ENCODE peak calls at places on chromosomes 2 and 18, in five cellular contexts. One of them, this sample, is unnamed.

GRCh38 chr18:46073474-46074331 is 1.6 kb upstream of the PSTPIP2 start:
- DNase-seq in HCT116: peak
- DNase-seq in breast epithelium: no peak
- DNase-seq in esophagus squamous epithelium: no peak
- DNase-seq in Peyer's patch: no peak
- DNase-seq in this sample: no peak

GRCh38 chr2:223943561-223944008 is 1.6 kb downstream of the WDFY1 start:
- DNase-seq in HCT116: no peak
- DNase-seq in breast epithelium: no peak
- DNase-seq in esophagus squamous epithelium: no peak
- DNase-seq in Peyer's patch: no peak
- DNase-seq in this sample: no peak

GRCh38 chr2:128720440-128721022 is 401.9 kb upstream of the HS6ST1 start:
- DNase-seq in HCT116: no peak
- DNase-seq in breast epithelium: no peak
- DNase-seq in esophagus squamous epithelium: no peak
- DNase-seq in Peyer's patch: no peak
- DNase-seq in this sample: no peak

GRCh38 chr2:239143858-239144712 is 256.7 kb downstream of the HDAC4 start:
- DNase-seq in HCT116: peak
- DNase-seq in breast epithelium: no peak
- DNase-seq in esophagus squamous epithelium: no peak
- DNase-seq in Peyer's patch: no peak
- DNase-seq in this sample: no peak

GRCh38 chr18:79092869-79093268 is 23.7 kb downstream of the ATP9B start:
- DNase-seq in HCT116: no peak
- DNase-seq in breast epithelium: no peak
- DNase-seq in esophagus squamous epithelium: no peak
- DNase-seq in Peyer's patch: no peak
- DNase-seq in this sample: no peak

GRCh38 chr2:19574788-19575260 is 216.4 kb upstream of the OSR1 start:
- DNase-seq in HCT116: no peak
- DNase-seq in breast epithelium: peak
- DNase-seq in esophagus squamous epithelium: no peak
- DNase-seq in Peyer's patch: no peak
- DNase-seq in this sample: peak

GRCh38 chr18:78494204-78494603 is 485.4 kb upstream of the SALL3 start:
- DNase-seq in HCT116: no peak
- DNase-seq in breast epithelium: no peak
- DNase-seq in esophagus squamous epithelium: no peak
- DNase-seq in Peyer's patch: no peak
- DNase-seq in this sample: no peak

GRCh38 chr2:23497536-23497935 is 112.6 kb downstream of the KLHL29 start:
- DNase-seq in HCT116: no peak
- DNase-seq in breast epithelium: no peak
- DNase-seq in esophagus squamous epithelium: no peak
- DNase-seq in Peyer's patch: no peak
- DNase-seq in this sample: no peak

GRCh38 chr2:226079677-226080076 is 680.2 kb downstream of the NYAP2 start:
- DNase-seq in HCT116: peak
- DNase-seq in breast epithelium: no peak
- DNase-seq in esophagus squamous epithelium: no peak
- DNase-seq in Peyer's patch: no peak
- DNase-seq in this sample: no peak

GRCh38 chr2:54329482-54330225 is 73.6 kb upstream of the TSPYL6 start:
- DNase-seq in HCT116: no peak
- DNase-seq in breast epithelium: no peak
- DNase-seq in esophagus squamous epithelium: no peak
- DNase-seq in Peyer's patch: no peak
- DNase-seq in this sample: no peak

GRCh38 chr2:9738718-9739496 is 104.4 kb upstream of the TAF1B start:
- DNase-seq in HCT116: no peak
- DNase-seq in breast epithelium: no peak
- DNase-seq in esophagus squamous epithelium: no peak
- DNase-seq in Peyer's patch: peak
- DNase-seq in this sample: no peak

GRCh38 chr2:20868377-20868776 is 45.5 kb upstream of the LDAH start:
- DNase-seq in HCT116: no peak
- DNase-seq in breast epithelium: no peak
- DNase-seq in esophagus squamous epithelium: no peak
- DNase-seq in Peyer's patch: no peak
- DNase-seq in this sample: no peak

GRCh38 chr2:135845257-135845656 is 8.3 kb upstream of the LCT start:
- DNase-seq in HCT116: no peak
- DNase-seq in breast epithelium: no peak
- DNase-seq in esophagus squamous epithelium: no peak
- DNase-seq in Peyer's patch: no peak
- DNase-seq in this sample: no peak

GRCh38 chr2:12856934-12857660 is 140.4 kb downstream of the TRIB2 start:
- DNase-seq in HCT116: no peak
- DNase-seq in breast epithelium: no peak
- DNase-seq in esophagus squamous epithelium: no peak
- DNase-seq in Peyer's patch: no peak
- DNase-seq in this sample: no peak

GRCh38 chr2:9297156-9297555 is 90.5 kb downstream of the ASAP2 start:
- DNase-seq in HCT116: no peak
- DNase-seq in breast epithelium: no peak
- DNase-seq in esophagus squamous epithelium: no peak
- DNase-seq in Peyer's patch: no peak
- DNase-seq in this sample: peak

GRCh38 chr18:58541789-58542425 is 87.0 kb downstream of the ALPK2 start:
- DNase-seq in HCT116: peak
- DNase-seq in breast epithelium: no peak
- DNase-seq in esophagus squamous epithelium: no peak
- DNase-seq in Peyer's patch: no peak
- DNase-seq in this sample: no peak

GRCh38 chr2:127637725-127638252 is 8.2 kb upstream of the GPR17 start:
- DNase-seq in HCT116: peak
- DNase-seq in breast epithelium: no peak
- DNase-seq in esophagus squamous epithelium: no peak
- DNase-seq in Peyer's patch: no peak
- DNase-seq in this sample: no peak

GRCh38 chr2:6968319-6969100 is 51.3 kb downstream of the RNF144A start:
- DNase-seq in HCT116: no peak
- DNase-seq in breast epithelium: no peak
- DNase-seq in esophagus squamous epithelium: no peak
- DNase-seq in Peyer's patch: no peak
- DNase-seq in this sample: no peak

GRCh38 chr2:197500503-197501179 is 462 bp downstream of the HSPE1 start:
- DNase-seq in HCT116: no peak
- DNase-seq in breast epithelium: no peak
- DNase-seq in esophagus squamous epithelium: no peak
- DNase-seq in Peyer's patch: no peak
- DNase-seq in this sample: no peak

GRCh38 chr2:236998250-236998649 is 87.4 kb upstream of the COPS8 start:
- DNase-seq in HCT116: no peak
- DNase-seq in breast epithelium: no peak
- DNase-seq in esophagus squamous epithelium: no peak
- DNase-seq in Peyer's patch: no peak
- DNase-seq in this sample: no peak

GRCh38 chr18:29307231-29307630 is 1130.3 kb upstream of the CDH2 start:
- DNase-seq in HCT116: no peak
- DNase-seq in breast epithelium: no peak
- DNase-seq in esophagus squamous epithelium: no peak
- DNase-seq in Peyer's patch: no peak
- DNase-seq in this sample: no peak

GRCh38 chr18:70132999-70133398 is 72.5 kb downstream of the RTTN start:
- DNase-seq in HCT116: no peak
- DNase-seq in breast epithelium: no peak
- DNase-seq in esophagus squamous epithelium: no peak
- DNase-seq in Peyer's patch: no peak
- DNase-seq in this sample: no peak

GRCh38 chr2:120604767-120605166 is 130.9 kb upstream of the GLI2 start:
- DNase-seq in HCT116: no peak
- DNase-seq in breast epithelium: no peak
- DNase-seq in esophagus squamous epithelium: no peak
- DNase-seq in Peyer's patch: peak
- DNase-seq in this sample: no peak

GRCh38 chr2:31980674-31981356 is 30.0 kb downstream of the MEMO1 start:
- DNase-seq in HCT116: no peak
- DNase-seq in breast epithelium: no peak
- DNase-seq in esophagus squamous epithelium: no peak
- DNase-seq in Peyer's patch: no peak
- DNase-seq in this sample: no peak

DNA sequence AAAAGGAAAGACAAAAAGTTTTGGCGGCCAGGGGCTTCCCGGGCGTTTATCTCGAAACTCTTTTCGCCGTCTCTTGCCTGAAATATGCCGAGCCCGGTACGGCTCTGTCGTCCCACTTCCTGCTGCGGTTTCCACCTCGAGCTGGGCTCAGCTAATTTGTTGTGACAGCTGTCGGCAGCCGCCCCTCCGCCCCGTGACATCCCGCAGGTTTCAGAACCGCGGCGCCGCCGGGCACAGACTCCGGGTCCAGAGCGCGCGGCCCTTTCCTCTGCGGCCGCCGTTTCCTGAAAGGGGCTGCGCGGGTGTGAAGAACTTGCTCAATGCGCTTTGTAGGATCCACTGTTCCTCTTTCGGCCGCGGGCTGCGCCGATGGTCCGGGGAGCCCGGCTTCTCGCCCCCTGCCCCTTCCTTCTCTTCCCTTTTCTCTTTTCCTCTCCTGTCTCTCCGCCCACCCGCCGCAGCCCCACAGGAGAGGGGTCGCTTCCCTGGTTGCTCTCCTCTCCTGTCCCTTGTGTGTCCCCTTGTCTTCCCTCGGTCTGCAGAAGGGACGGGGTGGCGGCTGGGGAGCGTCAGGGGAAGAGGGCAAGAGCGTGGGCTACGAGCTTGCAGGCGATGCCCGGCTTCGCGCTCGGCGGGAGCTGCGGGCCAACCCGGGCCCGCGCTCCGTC is 648 bp downstream of the ARID5A start:
- DNase-seq in HCT116: no peak
- DNase-seq in breast epithelium: no peak
- DNase-seq in esophagus squamous epithelium: peak
- DNase-seq in Peyer's patch: peak
- DNase-seq in this sample: peak
- TF ChIP-seq POLR2A in HCT116: no peak
- TF ChIP-seq POLR2A in breast epithelium: no peak
- TF ChIP-seq POLR2A in esophagus squamous epithelium: no peak
- TF ChIP-seq POLR2A in Peyer's patch: peak
- TF ChIP-seq POLR2A in this sample: peak

GRCh38 chr2:96324716-96325037 is 440 bp upstream of the ITPRIPL1 start:
- DNase-seq in HCT116: no peak
- DNase-seq in breast epithelium: no peak
- DNase-seq in esophagus squamous epithelium: no peak
- DNase-seq in Peyer's patch: no peak
- DNase-seq in this sample: no peak

GRCh38 chr2:96326564-96326963 is 1.4 kb downstream of the ITPRIPL1 start:
- DNase-seq in HCT116: no peak
- DNase-seq in breast epithelium: no peak
- DNase-seq in esophagus squamous epithelium: no peak
- DNase-seq in Peyer's patch: no peak
- DNase-seq in this sample: peak

GRCh38 chr2:96326990-96327820 is 2.1 kb downstream of the ITPRIPL1 start:
- DNase-seq in HCT116: no peak
- DNase-seq in breast epithelium: no peak
- DNase-seq in esophagus squamous epithelium: no peak
- DNase-seq in Peyer's patch: no peak
- DNase-seq in this sample: no peak

GRCh38 chr2:96325038-96325883 is at the start of gene ITPRIPL1:
- DNase-seq in HCT116: no peak
- DNase-seq in breast epithelium: no peak
- DNase-seq in esophagus squamous epithelium: no peak
- DNase-seq in Peyer's patch: no peak
- DNase-seq in this sample: peak

GRCh38 chr2:96325884-96326255 is 753 bp downstream of the ITPRIPL1 start:
- DNase-seq in HCT116: no peak
- DNase-seq in breast epithelium: no peak
- DNase-seq in esophagus squamous epithelium: no peak
- DNase-seq in Peyer's patch: no peak
- DNase-seq in this sample: peak
- TF ChIP-seq POLR2A in HCT116: no peak
- TF ChIP-seq POLR2A in breast epithelium: no peak
- TF ChIP-seq POLR2A in esophagus squamous epithelium: no peak
- TF ChIP-seq POLR2A in Peyer's patch: no peak
- TF ChIP-seq POLR2A in this sample: no peak

GRCh38 chr2:73072416-73072815 is 904 bp upstream of the SFXN5 start:
- DNase-seq in HCT116: no peak
- DNase-seq in breast epithelium: no peak
- DNase-seq in esophagus squamous epithelium: no peak
- DNase-seq in Peyer's patch: no peak
- DNase-seq in this sample: no peak

GRCh38 chr2:73069041-73069854 is 2.3 kb downstream of the SFXN5 start:
- DNase-seq in HCT116: no peak
- DNase-seq in breast epithelium: no peak
- DNase-seq in esophagus squamous epithelium: no peak
- DNase-seq in Peyer's patch: no peak
- DNase-seq in this sample: no peak

GRCh38 chr2:73070651-73071451 is 661 bp downstream of the SFXN5 start:
- DNase-seq in HCT116: peak
- DNase-seq in breast epithelium: peak
- DNase-seq in esophagus squamous epithelium: peak
- DNase-seq in Peyer's patch: peak
- DNase-seq in this sample: peak

GRCh38 chr2:73069855-73070650 is 1.5 kb downstream of the SFXN5 start:
- DNase-seq in HCT116: no peak
- DNase-seq in breast epithelium: no peak
- DNase-seq in esophagus squamous epithelium: no peak
- DNase-seq in Peyer's patch: peak
- DNase-seq in this sample: no peak

GRCh38 chr2:73071452-73072399 is at the start of gene SFXN5:
- DNase-seq in HCT116: peak
- DNase-seq in breast epithelium: peak
- DNase-seq in esophagus squamous epithelium: peak
- DNase-seq in Peyer's patch: peak
- DNase-seq in this sample: peak
- TF ChIP-seq POLR2A in HCT116: peak
- TF ChIP-seq POLR2A in breast epithelium: no peak
- TF ChIP-seq POLR2A in esophagus squamous epithelium: no peak
- TF ChIP-seq POLR2A in Peyer's patch: peak
- TF ChIP-seq POLR2A in this sample: peak

DNA sequence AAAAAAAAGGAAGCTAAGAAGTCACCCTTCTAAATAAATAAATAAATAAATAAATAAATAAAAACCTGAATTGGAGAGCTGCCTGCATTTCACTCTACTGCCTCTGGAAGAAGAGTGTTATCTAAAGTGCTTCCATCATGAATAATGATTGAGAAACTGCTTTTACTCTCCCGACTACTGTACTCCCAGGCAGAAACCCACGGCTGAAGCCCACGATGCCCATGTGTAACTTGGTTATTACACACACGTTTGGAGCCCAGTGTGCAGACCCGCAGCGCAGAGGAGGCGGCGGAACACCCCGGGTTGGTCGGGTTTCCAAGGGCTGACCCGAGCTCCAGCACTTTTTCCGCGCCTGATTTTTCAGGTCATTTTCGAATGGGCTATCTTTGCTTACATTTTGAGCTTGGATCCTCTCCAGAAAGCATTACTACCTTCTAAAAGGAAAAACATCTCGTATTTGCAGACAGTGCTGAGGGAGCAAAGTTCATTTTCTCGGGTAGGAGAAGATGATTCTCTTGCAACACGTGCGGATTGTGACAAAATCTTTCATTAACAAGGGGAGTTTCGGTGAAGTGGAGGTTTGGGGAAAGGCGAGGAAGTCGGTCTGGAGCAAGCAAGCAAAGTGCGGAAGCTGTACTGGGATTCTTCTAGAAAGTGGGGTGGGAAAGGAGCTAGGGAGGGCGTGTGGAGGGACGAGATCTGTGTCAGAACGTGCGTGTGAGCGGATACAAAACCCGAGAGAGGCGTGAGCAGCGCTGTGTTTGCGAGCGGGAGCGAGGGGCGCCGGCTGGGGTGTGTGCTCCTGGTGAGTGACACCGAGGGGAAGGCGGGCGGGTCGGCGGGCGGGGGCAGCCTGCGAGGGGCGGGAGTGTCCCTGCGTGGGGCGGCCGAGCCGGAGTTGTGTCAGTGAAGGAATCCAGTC is at the start of gene SPATS2L:
- DNase-seq in HCT116: peak
- DNase-seq in breast epithelium: peak
- DNase-seq in esophagus squamous epithelium: peak
- DNase-seq in Peyer's patch: peak
- DNase-seq in this sample: peak
- TF ChIP-seq POLR2A in HCT116: no peak
- TF ChIP-seq POLR2A in breast epithelium: no peak
- TF ChIP-seq POLR2A in esophagus squamous epithelium: peak
- TF ChIP-seq POLR2A in Peyer's patch: peak
- TF ChIP-seq POLR2A in this sample: peak

This sample was measured in sigmoid colon.